ENCODE peak calls at places on chromosome 4, in five cellular contexts. O is stimulated activated CD8-positive, alpha-beta memory T cell treated with anti-CD3 and anti-CD28 coated beads, Interleukin-15, amount 100 ng/mL, for 24 hours; U is NCI-H1105; V is T-helper 1 cell; R is nephron progenitor cell. B is an unnamed sample.

GRCh38 chr4:77269505-77269904 is 112.5 kb downstream of the CCNG2 start:
- DNase-seq in O (no peak), U (no peak), V (no peak), R (no peak), B (no peak)

GRCh38 chr4:106095408-106095807 is 200.1 kb downstream of the NPNT start:
- DNase-seq in O (no peak), U (no peak), V (no peak), R (no peak), B (no peak)

GRCh38 chr4:109302366-109303140 is at the start of gene COL25A1:
- DNase-seq in O (no peak), U (peak; percentile 24), V (peak; percentile 16), R (peak; percentile 94), B (peak; percentile 84)

GRCh38 chr4:127469575-127470289 is 163.0 kb upstream of the INTU start:
- DNase-seq in O (no peak), U (no peak), V (no peak), R (no peak), B (no peak)

GRCh38 chr4:155569960-155570515 is 96.6 kb upstream of the GUCY1A1 start:
- DNase-seq in O (no peak), U (no peak), V (no peak), R (no peak), B (no peak)

GRCh38 chr4:146255874-146256273 is 41.5 kb downstream of the REELD1 start:
- DNase-seq in O (no peak), U (no peak), V (no peak), R (no peak), B (no peak)

GRCh38 chr4:14375816-14376215 is 626.5 kb upstream of the CPEB2 start:
- DNase-seq in O (no peak), U (no peak), V (no peak), R (no peak), B (no peak)

GRCh38 chr4:74675673-74676279 is 118.5 kb downstream of the BTC start:
- DNase-seq in O (no peak), U (peak; percentile 1), V (no peak), R (peak; percentile 31), B (no peak)

GRCh38 chr4:39085891-39086290 is 23.9 kb downstream of the KLHL5 start:
- DNase-seq in O (no peak), U (no peak), V (no peak), R (no peak), B (no peak)

GRCh38 chr4:83046693-83047473 is 11.9 kb downstream of the COPS4 start:
- DNase-seq in O (no peak), U (no peak), V (no peak), R (no peak), B (no peak)

GRCh38 chr4:56733352-56733751 is 52.3 kb upstream of the HOPX start:
- DNase-seq in O (no peak), U (no peak), V (no peak), R (no peak), B (no peak)

GRCh38 chr4:1055721-1056590 is 44.5 kb downstream of the FGFRL1 start:
- DNase-seq in O (peak; percentile 47), U (no peak), V (peak; percentile 71), R (no peak), B (no peak)

GRCh38 chr4:145722561-145722960 is 42.6 kb downstream of the C4orf51 start:
- DNase-seq in O (no peak), U (no peak), V (no peak), R (no peak), B (no peak)

GRCh38 chr4:117783716-117784115 is 250.6 kb upstream of the NDST3 start:
- DNase-seq in O (no peak), U (no peak), V (no peak), R (no peak), B (no peak)

GRCh38 chr4:1258457-1258856 is 9.5 kb upstream of the CTBP1 start:
- DNase-seq in O (no peak), U (no peak), V (no peak), R (no peak), B (no peak)